ENCODE peak calls at places on chromosomes 11 and 22, in six cellular contexts. One of them, this sample, is unnamed.

GRCh38 chr11:18792066-18792591 is 531 bp upstream of the PTPN5 start:
- ATAC-seq in HCT116: no peak
- ATAC-seq in body of pancreas: no peak
- ATAC-seq in gastrocnemius medialis: no peak
- ATAC-seq in upper lobe of left lung: no peak
- ATAC-seq in A549: no peak
- ATAC-seq in this sample: no peak

GRCh38 chr11:469684-470667 is 19.9 kb downstream of the PTDSS2 start:
- ATAC-seq in body of pancreas: peak; percentile 84
- ATAC-seq in HCT116: no peak
- ATAC-seq in upper lobe of left lung: peak; percentile 89
- ATAC-seq in gastrocnemius medialis: peak; percentile 72
- ATAC-seq in A549: peak; percentile 90
- ATAC-seq in this sample: peak; percentile 91

GRCh38 chr11:117933930-117934329 is 4.7 kb upstream of the TMPRSS13 start:
- ATAC-seq in gastrocnemius medialis: no peak
- ATAC-seq in upper lobe of left lung: no peak
- ATAC-seq in body of pancreas: no peak
- ATAC-seq in A549: no peak
- ATAC-seq in HCT116: no peak
- ATAC-seq in this sample: no peak

GRCh38 chr11:67498544-67498972 is 6.6 kb downstream of the PITPNM1 start:
- ATAC-seq in upper lobe of left lung: no peak
- ATAC-seq in HCT116: no peak
- ATAC-seq in body of pancreas: no peak
- ATAC-seq in A549: no peak
- ATAC-seq in gastrocnemius medialis: no peak
- ATAC-seq in this sample: no peak

GRCh38 chr11:1826552-1827094 is 8.2 kb upstream of the SYT8 start:
- ATAC-seq in body of pancreas: peak; percentile 6
- ATAC-seq in A549: no peak
- ATAC-seq in upper lobe of left lung: peak; percentile 1
- ATAC-seq in gastrocnemius medialis: no peak
- ATAC-seq in HCT116: peak; percentile 49
- ATAC-seq in this sample: no peak

GRCh38 chr11:10743354-10744035 is 7.6 kb upstream of the CTR9 start:
- ATAC-seq in gastrocnemius medialis: no peak
- ATAC-seq in HCT116: no peak
- ATAC-seq in upper lobe of left lung: no peak
- ATAC-seq in A549: no peak
- ATAC-seq in body of pancreas: no peak
- ATAC-seq in this sample: no peak

GRCh38 chr11:132103006-132103405 is 732.6 kb downstream of the NTM start:
- ATAC-seq in gastrocnemius medialis: no peak
- ATAC-seq in A549: no peak
- ATAC-seq in HCT116: no peak
- ATAC-seq in body of pancreas: no peak
- ATAC-seq in upper lobe of left lung: no peak
- ATAC-seq in this sample: no peak

GRCh38 chr11:97832451-97832850 is 1188.3 kb upstream of the CNTN5 start:
- ATAC-seq in gastrocnemius medialis: no peak
- ATAC-seq in HCT116: no peak
- ATAC-seq in body of pancreas: no peak
- ATAC-seq in A549: no peak
- ATAC-seq in upper lobe of left lung: no peak
- ATAC-seq in this sample: no peak

GRCh38 chr11:75272821-75273301 is 32.3 kb downstream of the TPBGL start:
- ATAC-seq in HCT116: no peak
- ATAC-seq in gastrocnemius medialis: no peak
- ATAC-seq in body of pancreas: no peak
- ATAC-seq in A549: no peak
- ATAC-seq in upper lobe of left lung: no peak
- ATAC-seq in this sample: no peak

GRCh38 chr11:12160680-12161079 is 50.3 kb downstream of the MICAL2 start:
- ATAC-seq in upper lobe of left lung: no peak
- ATAC-seq in gastrocnemius medialis: no peak
- ATAC-seq in body of pancreas: no peak
- ATAC-seq in HCT116: no peak
- ATAC-seq in A549: no peak
- ATAC-seq in this sample: no peak

GRCh38 chr11:11022126-11022730 is 164.4 kb upstream of the ZBED5 start:
- ATAC-seq in upper lobe of left lung: no peak
- ATAC-seq in body of pancreas: no peak
- ATAC-seq in A549: peak; percentile 48
- ATAC-seq in HCT116: peak; percentile 72
- ATAC-seq in gastrocnemius medialis: no peak
- ATAC-seq in this sample: no peak

GRCh38 chr22:43128928-43129424 is 14.2 kb downstream of the MCAT start:
- ATAC-seq in gastrocnemius medialis: no peak
- ATAC-seq in A549: no peak
- ATAC-seq in upper lobe of left lung: no peak
- ATAC-seq in HCT116: no peak
- ATAC-seq in body of pancreas: peak; percentile 30
- ATAC-seq in this sample: no peak

GRCh38 chr11:129625930-129626329 is 189.7 kb upstream of the TMEM45B start:
- ATAC-seq in gastrocnemius medialis: no peak
- ATAC-seq in HCT116: no peak
- ATAC-seq in body of pancreas: no peak
- ATAC-seq in upper lobe of left lung: no peak
- ATAC-seq in A549: no peak
- ATAC-seq in this sample: no peak

GRCh38 chr11:113376156-113376555 is 11.4 kb upstream of the ANKK1 start:
- ATAC-seq in body of pancreas: no peak
- ATAC-seq in gastrocnemius medialis: no peak
- ATAC-seq in HCT116: no peak
- ATAC-seq in upper lobe of left lung: no peak
- ATAC-seq in A549: no peak
- ATAC-seq in this sample: no peak

GRCh38 chr11:63574856-63575602 is 11.8 kb upstream of the PLAAT2 start:
- ATAC-seq in body of pancreas: no peak
- ATAC-seq in gastrocnemius medialis: peak; percentile 89
- ATAC-seq in HCT116: no peak
- ATAC-seq in upper lobe of left lung: peak; percentile 57
- ATAC-seq in A549: peak; percentile 34
- ATAC-seq in this sample: peak; percentile 93

GRCh38 chr11:66686801-66687750 is 9.4 kb upstream of the RBM4B start:
- ATAC-seq in A549: peak; percentile 33
- ATAC-seq in gastrocnemius medialis: no peak
- ATAC-seq in upper lobe of left lung: no peak
- ATAC-seq in HCT116: peak; percentile 35
- ATAC-seq in body of pancreas: no peak
- ATAC-seq in this sample: no peak

GRCh38 chr22:38086942-38087341 is 3.0 kb upstream of the SLC16A8 start:
- ATAC-seq in gastrocnemius medialis: no peak
- ATAC-seq in body of pancreas: no peak
- ATAC-seq in A549: no peak
- ATAC-seq in upper lobe of left lung: no peak
- ATAC-seq in HCT116: no peak
- ATAC-seq in this sample: no peak

GRCh38 chr22:48574776-48575566 is 1252.7 kb downstream of the BRD1 start:
- ATAC-seq in upper lobe of left lung: no peak
- ATAC-seq in A549: peak; percentile 83
- ATAC-seq in gastrocnemius medialis: no peak
- ATAC-seq in HCT116: no peak
- ATAC-seq in body of pancreas: peak; percentile 88
- ATAC-seq in this sample: peak; percentile 78

GRCh38 chr11:118209037-118209436 is 15.8 kb downstream of the JAML start:
- ATAC-seq in HCT116: no peak
- ATAC-seq in body of pancreas: no peak
- ATAC-seq in A549: no peak
- ATAC-seq in gastrocnemius medialis: no peak
- ATAC-seq in upper lobe of left lung: no peak
- ATAC-seq in this sample: no peak

GRCh38 chr22:46854125-46854870 is 91.8 kb downstream of the TBC1D22A start:
- ATAC-seq in A549: no peak
- ATAC-seq in body of pancreas: peak; percentile 24
- ATAC-seq in upper lobe of left lung: peak; percentile 81
- ATAC-seq in gastrocnemius medialis: no peak
- ATAC-seq in HCT116: no peak
- ATAC-seq in this sample: peak; percentile 84

GRCh38 chr22:46007848-46008261 is 30.9 kb upstream of the WNT7B start:
- ATAC-seq in A549: no peak
- ATAC-seq in body of pancreas: peak; percentile 61
- ATAC-seq in HCT116: no peak
- ATAC-seq in gastrocnemius medialis: peak; percentile 30
- ATAC-seq in upper lobe of left lung: peak; percentile 11
- ATAC-seq in this sample: peak; percentile 83

GRCh38 chr22:28917747-28918543 is 34.6 kb downstream of the ZNRF3 start:
- ATAC-seq in upper lobe of left lung: peak; percentile 83
- ATAC-seq in body of pancreas: peak; percentile 92
- ATAC-seq in gastrocnemius medialis: peak; percentile 59
- ATAC-seq in HCT116: peak; percentile 78
- ATAC-seq in A549: peak; percentile 70
- ATAC-seq in this sample: peak; percentile 77

GRCh38 chr11:6298605-6299004 is 21.7 kb downstream of the CAVIN3 start:
- ATAC-seq in A549: peak; percentile 99
- ATAC-seq in gastrocnemius medialis: peak; percentile 70
- ATAC-seq in body of pancreas: peak; percentile 95
- ATAC-seq in upper lobe of left lung: peak; percentile 74
- ATAC-seq in HCT116: peak; percentile 100
- ATAC-seq in this sample: no peak

GRCh38 chr11:118014022-118014421 is 27.8 kb downstream of the IL10RA start:
- ATAC-seq in HCT116: no peak
- ATAC-seq in gastrocnemius medialis: no peak
- ATAC-seq in upper lobe of left lung: no peak
- ATAC-seq in body of pancreas: no peak
- ATAC-seq in A549: no peak
- ATAC-seq in this sample: no peak

GRCh38 chr11:119639642-119640205 is 89.3 kb downstream of the NECTIN1 start:
- ATAC-seq in upper lobe of left lung: no peak
- ATAC-seq in HCT116: no peak
- ATAC-seq in body of pancreas: no peak
- ATAC-seq in gastrocnemius medialis: no peak
- ATAC-seq in A549: no peak
- ATAC-seq in this sample: no peak

DNA sequence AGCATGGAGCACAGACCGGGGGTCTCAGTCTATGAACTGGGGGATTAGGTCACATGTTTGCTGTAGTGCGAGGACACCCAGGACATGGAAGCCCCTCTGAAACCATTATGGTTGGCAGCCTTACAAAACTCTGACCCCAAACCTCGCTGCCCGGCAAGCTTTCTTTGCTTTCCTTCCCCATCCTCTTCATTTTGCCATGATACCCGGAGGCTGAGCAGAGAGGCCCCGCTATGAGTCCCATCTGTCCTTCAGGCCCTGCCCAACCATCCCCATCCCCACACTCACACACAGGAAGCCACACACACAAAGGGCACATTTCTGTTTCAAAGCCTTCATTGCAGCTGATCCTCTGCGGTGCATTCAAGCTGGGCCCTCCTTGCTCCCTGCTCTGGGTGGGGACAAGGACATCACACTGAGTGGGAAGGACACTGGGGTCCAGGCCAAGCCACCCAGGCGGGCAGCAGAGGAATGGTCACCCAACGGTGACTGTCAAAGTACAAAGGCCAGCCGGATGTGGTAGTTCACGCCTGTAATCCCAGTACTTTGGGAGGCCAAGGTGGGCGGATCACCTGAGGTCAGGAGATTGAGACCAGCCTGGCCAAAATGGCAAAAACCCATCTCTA is 176.5 kb downstream of the CTTN start:
- ATAC-seq in HCT116: no peak
- ATAC-seq in upper lobe of left lung: no peak
- ATAC-seq in A549: no peak
- ATAC-seq in gastrocnemius medialis: no peak
- ATAC-seq in body of pancreas: no peak
- ATAC-seq in this sample: no peak
- TF ChIP-seq POLR2A in HCT116: no peak
- TF ChIP-seq POLR2A in upper lobe of left lung: no peak
- TF ChIP-seq POLR2A in A549: no peak
- TF ChIP-seq POLR2A in gastrocnemius medialis: no peak
- TF ChIP-seq POLR2A in body of pancreas: no peak
- TF ChIP-seq POLR2A in this sample: no peak

GRCh38 chr22:23084453-23085350 is 14.4 kb downstream of the GNAZ start:
- ATAC-seq in HCT116: no peak
- ATAC-seq in upper lobe of left lung: no peak
- ATAC-seq in A549: no peak
- ATAC-seq in body of pancreas: no peak
- ATAC-seq in gastrocnemius medialis: no peak
- ATAC-seq in this sample: no peak
- TF ChIP-seq POLR2A in HCT116: no peak
- TF ChIP-seq POLR2A in upper lobe of left lung: no peak
- TF ChIP-seq POLR2A in A549: no peak
- TF ChIP-seq POLR2A in body of pancreas: no peak
- TF ChIP-seq POLR2A in gastrocnemius medialis: no peak
- TF ChIP-seq POLR2A in this sample: no peak

GRCh38 chr22:41334951-41335635 is 33.8 kb downstream of the ZC3H7B start:
- ATAC-seq in body of pancreas: no peak
- ATAC-seq in A549: no peak
- ATAC-seq in upper lobe of left lung: no peak
- ATAC-seq in HCT116: no peak
- ATAC-seq in gastrocnemius medialis: no peak
- ATAC-seq in this sample: no peak
- TF ChIP-seq POLR2A in body of pancreas: no peak
- TF ChIP-seq POLR2A in A549: no peak
- TF ChIP-seq POLR2A in upper lobe of left lung: no peak
- TF ChIP-seq POLR2A in HCT116: no peak
- TF ChIP-seq POLR2A in gastrocnemius medialis: no peak
- TF ChIP-seq POLR2A in this sample: no peak

GRCh38 chr11:57667715-57668466 is at the start of gene ZDHHC5:
- ATAC-seq in upper lobe of left lung: peak; percentile 99
- ATAC-seq in gastrocnemius medialis: peak; percentile 92
- ATAC-seq in HCT116: peak; percentile 90
- ATAC-seq in A549: peak; percentile 90
- ATAC-seq in body of pancreas: peak; percentile 92
- ATAC-seq in this sample: peak; percentile 94

GRCh38 chr11:57668467-57668890 is 565 bp downstream of the ZDHHC5 start:
- ATAC-seq in A549: no peak
- ATAC-seq in upper lobe of left lung: no peak
- ATAC-seq in HCT116: no peak
- ATAC-seq in gastrocnemius medialis: no peak
- ATAC-seq in body of pancreas: peak; percentile 1
- ATAC-seq in this sample: no peak

GRCh38 chr11:57662893-57663292 is 5.0 kb upstream of the ZDHHC5 start:
- ATAC-seq in gastrocnemius medialis: no peak
- ATAC-seq in A549: no peak
- ATAC-seq in upper lobe of left lung: no peak
- ATAC-seq in body of pancreas: no peak
- ATAC-seq in HCT116: no peak
- ATAC-seq in this sample: no peak

GRCh38 chr11:57663975-57664374 is 3.9 kb upstream of the ZDHHC5 start:
- ATAC-seq in HCT116: no peak
- ATAC-seq in A549: no peak
- ATAC-seq in body of pancreas: no peak
- ATAC-seq in gastrocnemius medialis: no peak
- ATAC-seq in upper lobe of left lung: no peak
- ATAC-seq in this sample: no peak

DNA sequence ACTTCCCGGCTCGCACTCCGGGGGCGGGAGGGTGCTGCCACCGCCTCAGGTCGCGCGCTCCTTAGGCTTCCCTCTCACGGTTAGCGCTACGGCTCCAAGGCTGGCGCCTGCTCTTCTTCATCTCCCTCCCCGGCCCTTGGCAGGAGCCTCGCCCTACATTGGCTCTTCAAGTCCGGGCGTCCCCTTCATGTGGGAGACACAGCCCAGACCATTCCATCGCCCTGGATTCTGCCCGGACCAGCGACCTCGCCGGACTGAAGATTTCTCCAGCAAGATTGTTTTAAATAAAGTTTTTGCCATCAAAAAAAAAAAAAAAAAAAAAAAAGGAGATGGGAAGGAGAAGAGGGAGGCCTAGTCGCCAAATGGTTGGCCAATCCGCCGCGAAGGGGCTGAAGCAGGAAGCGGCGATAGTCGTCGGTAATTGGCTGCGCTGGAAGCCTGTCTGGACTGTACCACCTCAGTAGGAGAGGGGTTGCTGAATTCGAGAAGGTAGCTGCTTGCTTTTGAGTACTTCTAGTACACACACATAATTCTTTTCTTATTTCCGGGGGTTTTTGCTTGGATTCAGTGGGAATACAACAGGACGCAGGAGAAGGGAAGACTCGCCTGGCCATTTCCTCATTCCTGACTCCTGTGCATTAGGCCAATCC is 724 bp upstream of the ZDHHC5 start:
- ATAC-seq in body of pancreas: peak; percentile 89
- ATAC-seq in upper lobe of left lung: peak; percentile 97
- ATAC-seq in gastrocnemius medialis: peak; percentile 95
- ATAC-seq in A549: peak; percentile 82
- ATAC-seq in HCT116: peak; percentile 73
- ATAC-seq in this sample: peak; percentile 91
- TF ChIP-seq POLR2A in body of pancreas: peak; percentile 25
- TF ChIP-seq POLR2A in upper lobe of left lung: no peak
- TF ChIP-seq POLR2A in gastrocnemius medialis: peak; percentile 43
- TF ChIP-seq POLR2A in A549: peak; percentile 74
- TF ChIP-seq POLR2A in HCT116: no peak
- TF ChIP-seq POLR2A in this sample: no peak